ENCODE peak calls at places on chromosomes 12 and 14, in four cellular contexts. Z, M, A and W are unnamed samples. For H3K9me3 and H3K4me1, the result is how much of the 10 kb centered on the place peaks cover.

GRCh38 chr14:60722163-60722835 is 1.9 kb downstream of the SIX4 start:
- DNase-seq in Z (no peak), M (peak), A (peak), W (no peak)

GRCh38 chr14:72781476-72782181 is 112.3 kb downstream of the DPF3 start:
- DNase-seq in Z (no peak), M (no peak), A (no peak), W (no peak)

GRCh38 chr12:111322336-111323250 is 46.3 kb downstream of the PHETA1 start:
- DNase-seq in Z (no peak), M (no peak), A (no peak), W (no peak)

GRCh38 chr12:79329933-79330332 is 360.8 kb downstream of the PAWR start:
- DNase-seq in Z (no peak), M (no peak), A (no peak), W (no peak)

GRCh38 chr12:11630046-11630706 is 19.3 kb upstream of the ETV6 start:
- DNase-seq in Z (no peak), M (no peak), A (no peak), W (no peak)

GRCh38 chr12:28089363-28089762 is 100.9 kb upstream of the CCDC91 start:
- DNase-seq in Z (no peak), M (peak), A (no peak), W (no peak)

GRCh38 chr12:10031318-10031717 is 836 bp downstream of the CLEC9A start:
- DNase-seq in Z (no peak), M (no peak), A (no peak), W (no peak)

GRCh38 chr14:34110531-34110930 is 159.7 kb upstream of the EGLN3 start:
- DNase-seq in Z (no peak), M (no peak), A (no peak), W (no peak)

GRCh38 chr12:54984602-54985376 is at the start of gene TESPA1:
- DNase-seq in Z (peak), M (no peak), A (peak), W (no peak)

GRCh38 chr14:55118761-55119160 is 10.3 kb upstream of the LGALS3 start:
- DNase-seq in Z (no peak), M (no peak), A (no peak), W (no peak)

GRCh38 chr12:7042847-7043246 is 17.7 kb upstream of the C1S start:
- DNase-seq in Z (no peak), M (peak), A (no peak), W (no peak)

GRCh38 chr14:95077380-95077779 is 79.9 kb downstream of the DICER1 start:
- DNase-seq in Z (no peak), M (no peak), A (no peak), W (no peak)

GRCh38 chr14:100748944-100749343 is 22.3 kb downstream of the DLK1 start:
- DNase-seq in Z (no peak), M (no peak), A (no peak), W (no peak)

GRCh38 chr12:131430158-131430772 is 280.6 kb upstream of the SFSWAP start:
- DNase-seq in Z (no peak), M (no peak), A (no peak), W (no peak)

GRCh38 chr14:61332658-61333029 is 11.3 kb downstream of the PRKCH start:
- DNase-seq in Z (no peak), M (no peak), A (no peak), W (no peak)

GRCh38 chr14:64340560-64341196 is 46.5 kb upstream of the ESR2 start:
- DNase-seq in Z (no peak), M (no peak), A (no peak), W (no peak)

GRCh38 chr12:12486661-12487240 is 75.9 kb downstream of the DUSP16 start:
- DNase-seq in Z (no peak), M (no peak), A (no peak), W (no peak)

GRCh38 chr12:19036673-19037357 is 92.7 kb upstream of the PLEKHA5 start:
- DNase-seq in Z (no peak), M (no peak), A (no peak), W (no peak)

GRCh38 chr12:69639400-69640016 is 28.8 kb upstream of the LRRC10 start:
- DNase-seq in Z (peak), M (peak), A (peak), W (peak)

GRCh38 chr12:131682511-131682895 is 28.4 kb upstream of the SFSWAP start:
- DNase-seq in Z (no peak), M (no peak), A (no peak), W (no peak)

GRCh38 chr14:78170203-78170602 is at the start of gene NRXN3:
- DNase-seq in Z (no peak), M (peak), A (no peak), W (peak)

GRCh38 chr14:44960646-44961045 is 1.1 kb downstream of the KLHL28 start:
- DNase-seq in Z (no peak), M (no peak), A (no peak), W (no peak)

GRCh38 chr12:10941916-10942607 is 3.0 kb upstream of the TAS2R14 start:
- DNase-seq in Z (no peak), M (no peak), A (no peak), W (peak)

GRCh38 chr12:128133321-128134050 is 133.5 kb upstream of the TMEM132C start:
- DNase-seq in Z (no peak), M (no peak), A (no peak), W (no peak)

GRCh38 chr12:116697305-116698130 is 40.4 kb downstream of the SPRING1 start:
- DNase-seq in Z (no peak), M (peak), A (no peak), W (no peak)

GRCh38 chr12:104132351-104132956 is 5.6 kb downstream of the NFYB start:
- DNase-seq in Z (no peak), M (no peak), A (no peak), W (no peak)

GRCh38 chr12:132942611-132943010 is 13.5 kb downstream of the ZNF605 start:
- DNase-seq in Z (no peak), M (no peak), A (no peak), W (no peak)
- H3K9me3 ChIP-seq in Z (under half), M (under half), A (half or more), W (under half)

GRCh38 chr14:102578821-102579220 is 13.6 kb upstream of the RCOR1 start:
- DNase-seq in Z (no peak), M (no peak), A (no peak), W (no peak)
- H3K27ac ChIP-seq in Z (no peak), M (no peak), A (no peak), W (no peak)

GRCh38 chr12:57092529-57092862 is 3.6 kb downstream of the NAB2 start:
- DNase-seq in Z (no peak), M (no peak), A (no peak), W (no peak)
- H3K4me1 ChIP-seq in Z (under half), M (under half), A (under half), W (under half)

GRCh38 chr14:59037620-59038019 is 150.8 kb upstream of the DAAM1 start:
- DNase-seq in Z (no peak), M (no peak), A (no peak), W (no peak)
- H3K9me3 ChIP-seq in Z (under half), M (under half), A (under half), W (under half)

GRCh38 chr12:125079084-125079483 is 13.8 kb downstream of the AACS start:
- DNase-seq in Z (no peak), M (no peak), A (no peak), W (no peak)
- H3K27ac ChIP-seq in Z (no peak), M (no peak), A (no peak), W (no peak)

GRCh38 chr12:63919758-63920157 is 75.3 kb downstream of the SRGAP1 start:
- DNase-seq in Z (no peak), M (no peak), A (no peak), W (no peak)
- H3K4me1 ChIP-seq in Z (under half), M (half or more), A (under half), W (under half)

GRCh38 chr14:29861996-29862395 is 65.7 kb downstream of the PRKD1 start:
- DNase-seq in Z (no peak), M (no peak), A (no peak), W (no peak)

GRCh38 chr14:29868000-29868399 is 59.6 kb downstream of the PRKD1 start:
- DNase-seq in Z (no peak), M (peak), A (no peak), W (no peak)

GRCh38 chr14:29865299-29865698 is 62.3 kb downstream of the PRKD1 start:
- DNase-seq in Z (no peak), M (peak), A (no peak), W (no peak)
- H3K9me3 ChIP-seq in Z (under half), M (under half), A (under half), W (under half)

GRCh38 chr14:75630695-75631452 is 29.8 kb downstream of the ERG28 start:
- DNase-seq in Z (no peak), M (no peak), A (no peak), W (peak)
- H3K27ac ChIP-seq in Z (no peak), M (no peak), A (no peak), W (no peak)